ENCODE peak calls at places on chromosomes 1 and 21, in six cellular contexts. O is heart right ventricle, B is cardiac muscle cell, M is brain microvascular endothelial cell, U is Peyer's patch, G is mammary epithelial cell. P is an unnamed sample.

GRCh38 chr1:15624315-15624714 is 7.1 kb downstream of the DDI2 start:
- DNase-seq in G (no peak), O (no peak), B (no peak), U (no peak), M (no peak), P (no peak)

GRCh38 chr1:208445710-208446702 is 201.8 kb upstream of the PLXNA2 start:
- DNase-seq in U (peak; percentile 49), M (no peak), G (peak; percentile 19), B (no peak), O (no peak), P (peak; percentile 23)

GRCh38 chr1:235527196-235527814 is 23.1 kb upstream of the B3GALNT2 start:
- DNase-seq in G (no peak), B (no peak), M (no peak), U (no peak), O (no peak), P (peak; percentile 33)

GRCh38 chr1:16236091-16236494 is 890 bp downstream of the CPLANE2 start:
- DNase-seq in U (peak; percentile 78), B (no peak), O (no peak), M (no peak), G (peak; percentile 64), P (peak; percentile 61)

GRCh38 chr1:233859446-233859845 is 45.0 kb upstream of the SLC35F3 start:
- DNase-seq in M (no peak), G (no peak), B (no peak), O (no peak), U (no peak), P (peak; percentile 26)

GRCh38 chr21:26140185-26140584 is 30.4 kb downstream of the APP start:
- DNase-seq in B (no peak), M (peak; percentile 99), G (peak; percentile 90), O (peak; percentile 42), U (peak; percentile 56), P (peak; percentile 81)

GRCh38 chr1:156420209-156421061 is 51.4 kb downstream of the RHBG start:
- DNase-seq in G (no peak), O (no peak), B (no peak), U (no peak), M (no peak), P (no peak)

GRCh38 chr21:14418920-14419319 is 36.0 kb upstream of the HSPA13 start:
- DNase-seq in O (no peak), U (no peak), G (no peak), B (no peak), M (no peak), P (no peak)

GRCh38 chr1:36136535-36136934 is 11.5 kb upstream of the COL8A2 start:
- DNase-seq in O (peak; percentile 50), U (no peak), G (peak; percentile 44), B (no peak), M (peak; percentile 79), P (peak; percentile 85)

GRCh38 chr1:56229183-56229582 is 350.2 kb downstream of the PLPP3 start:
- DNase-seq in O (no peak), U (no peak), G (no peak), B (peak; percentile 8), M (no peak), P (no peak)

GRCh38 chr1:84780000-84780716 is 89.9 kb upstream of the SSX2IP start:
- DNase-seq in B (no peak), G (peak; percentile 76), U (no peak), O (no peak), M (no peak), P (peak; percentile 87)

GRCh38 chr1:80801691-80802090 is 999.0 kb upstream of the ADGRL2 start:
- DNase-seq in O (no peak), M (no peak), B (no peak), U (no peak), G (no peak), P (no peak)

GRCh38 chr1:80799457-80799856 is 1001.3 kb upstream of the ADGRL2 start:
- DNase-seq in U (no peak), O (no peak), M (no peak), B (peak; percentile 12), G (no peak), P (no peak)
- H3K36me3 ChIP-seq in U (no peaks in the 10 kb centered on the region), O (no peaks in the 10 kb centered on the region), M (no peaks in the 10 kb centered on the region), B (no peaks in the 10 kb centered on the region), G (no peaks in the 10 kb centered on the region), P (no peaks in the 10 kb centered on the region)

DNA sequence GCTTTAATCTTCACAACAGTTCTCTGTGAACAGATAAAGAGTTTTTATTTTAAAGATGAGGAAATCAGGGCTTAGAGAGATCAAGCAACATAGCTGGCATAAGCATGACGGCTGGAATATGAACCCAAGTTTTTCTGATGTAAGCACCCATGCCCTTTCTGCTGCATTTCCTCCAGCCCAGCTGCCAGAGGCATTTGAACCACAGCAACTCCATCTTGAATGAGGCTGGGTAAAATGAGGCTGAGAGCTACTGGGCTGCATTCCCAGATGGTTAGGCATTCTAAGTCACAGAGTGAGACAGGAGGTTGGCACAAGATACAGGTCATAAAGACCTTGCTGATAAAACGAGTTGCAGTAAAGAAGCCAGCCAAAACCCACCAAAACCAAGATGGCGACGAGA is 90.0 kb downstream of the WDR64 start:
- DNase-seq in U (no peak), B (no peak), O (no peak), M (no peak), G (no peak), P (no peak)
- TF ChIP-seq CTCF in U (no peak), B (no peak), O (no peak), M (no peak), G (no peak), P (no peak)

GRCh38 chr1:210792250-210792649 is 341.7 kb downstream of the KCNH1 start:
- DNase-seq in B (peak; percentile 7), O (no peak), G (no peak), U (no peak), M (no peak), P (no peak)
- H3K36me3 ChIP-seq in B (no peaks in the 10 kb centered on the region), O (no peaks in the 10 kb centered on the region), G (no peaks in the 10 kb centered on the region), U (no peaks in the 10 kb centered on the region), M (no peaks in the 10 kb centered on the region), P (no peaks in the 10 kb centered on the region)

DNA sequence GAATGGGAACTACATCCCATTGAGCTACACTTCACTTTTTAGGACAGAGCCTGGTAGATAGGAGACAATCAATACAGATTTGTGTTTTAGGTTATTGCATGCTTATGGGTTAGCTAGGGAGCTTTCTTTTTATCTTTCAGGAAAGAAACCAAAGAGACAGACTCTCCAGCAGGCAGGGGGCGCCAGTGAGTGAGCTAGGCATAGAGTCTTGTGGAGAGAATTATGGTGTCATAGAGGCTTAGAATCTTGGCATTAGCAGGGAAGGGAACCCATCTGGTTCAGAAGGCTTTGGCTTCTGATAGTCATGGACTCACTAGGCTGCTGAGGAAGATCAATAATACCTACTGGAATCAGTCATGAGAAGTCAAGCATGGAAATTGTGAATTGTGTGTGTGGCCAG is at the start of gene SMCP:
- DNase-seq in O (no peak), B (no peak), M (no peak), U (no peak), G (no peak), P (no peak)
- TF ChIP-seq CTCF in O (no peak), B (no peak), M (peak; percentile 31), U (no peak), G (peak; percentile 45), P (peak; percentile 40)